ENCODE peak calls at places on chromosomes 1 and 21, in nine cellular contexts. T, Y, X, U, N, G, S, J and C are unnamed samples.

GRCh38 chr1:83905315-83905907 is 93.5 kb downstream of the TTLL7 start:
- DNase-seq in T (no peak), Y (no peak), U (no peak), X (no peak), S (no peak), G (no peak), N (no peak), J (peak; percentile 22), C (no peak)

GRCh38 chr1:221392453-221392852 is 349.4 kb downstream of the DUSP10 start:
- DNase-seq in S (peak; percentile 44), G (no peak), J (peak; percentile 86), Y (no peak), N (no peak), T (peak; percentile 38), X (no peak), U (peak; percentile 69), C (no peak)

GRCh38 chr1:151989131-151989868 is 4.4 kb downstream of the S100A10 start:
- DNase-seq in T (peak; percentile 82), S (peak; percentile 90), X (peak; percentile 56), G (peak; percentile 65), J (peak; percentile 83), Y (no peak), N (peak; percentile 80), U (peak; percentile 78), C (no peak)

GRCh38 chr1:162011337-162012012 is 12.2 kb downstream of the OLFML2B start:
- DNase-seq in N (peak; percentile 64), J (no peak), X (no peak), U (no peak), G (no peak), Y (no peak), T (peak; percentile 59), S (no peak), C (no peak)

GRCh38 chr1:90835661-90836344 is 118.7 kb upstream of the BARHL2 start:
- DNase-seq in N (no peak), S (no peak), U (peak; percentile 60), J (no peak), X (no peak), T (no peak), Y (no peak), G (no peak), C (no peak)

GRCh38 chr1:237799762-237800474 is 90.8 kb downstream of the ZP4 start:
- DNase-seq in X (peak; percentile 22), N (no peak), J (peak; percentile 4), T (no peak), Y (no peak), U (no peak), S (peak; percentile 39), G (no peak), C (peak; percentile 10)

GRCh38 chr1:236952279-236953003 is 51.8 kb downstream of the MT1HL1 start:
- DNase-seq in X (no peak), N (no peak), U (no peak), J (no peak), G (no peak), S (no peak), T (no peak), Y (no peak), C (no peak)

GRCh38 chr1:47161298-47162040 is 24.2 kb downstream of the CYP4A22 start:
- DNase-seq in G (no peak), J (no peak), S (no peak), N (no peak), U (no peak), T (no peak), X (no peak), Y (no peak), C (no peak)

GRCh38 chr1:2801046-2801445 is 447 bp downstream of the TTC34 start:
- DNase-seq in U (peak; percentile 27), X (no peak), S (no peak), N (no peak), T (no peak), G (peak; percentile 24), J (no peak), Y (no peak), C (no peak)

GRCh38 chr1:87156124-87156523 is 172.6 kb upstream of the LMO4 start:
- DNase-seq in X (no peak), Y (no peak), U (no peak), S (no peak), J (no peak), N (no peak), T (no peak), G (no peak), C (no peak)
- H3K27ac ChIP-seq in X (no peak overlapping the region), Y (no peak overlapping the region), U (no peak overlapping the region), S (no peak overlapping the region), J (no peak overlapping the region), N (no peak overlapping the region), T (no peak overlapping the region), G (no peak overlapping the region), C (no peak overlapping the region)

GRCh38 chr1:106677721-106678120 is 378.8 kb upstream of the PRMT6 start:
- DNase-seq in N (no peak), J (no peak), T (no peak), Y (no peak), S (no peak), X (no peak), G (no peak), U (no peak), C (no peak)

GRCh38 chr1:106678661-106679060 is 377.8 kb upstream of the PRMT6 start:
- DNase-seq in U (no peak), J (no peak), N (no peak), Y (no peak), T (no peak), X (no peak), G (no peak), S (no peak), C (no peak)

GRCh38 chr1:106677181-106677580 is 379.3 kb upstream of the PRMT6 start:
- DNase-seq in Y (no peak), J (no peak), X (no peak), G (no peak), S (no peak), U (no peak), N (no peak), T (no peak), C (no peak)

GRCh38 chr1:106675558-106675957 is 380.9 kb upstream of the PRMT6 start:
- DNase-seq in U (no peak), J (no peak), T (no peak), G (no peak), X (no peak), N (no peak), S (no peak), Y (no peak), C (no peak)

DNA sequence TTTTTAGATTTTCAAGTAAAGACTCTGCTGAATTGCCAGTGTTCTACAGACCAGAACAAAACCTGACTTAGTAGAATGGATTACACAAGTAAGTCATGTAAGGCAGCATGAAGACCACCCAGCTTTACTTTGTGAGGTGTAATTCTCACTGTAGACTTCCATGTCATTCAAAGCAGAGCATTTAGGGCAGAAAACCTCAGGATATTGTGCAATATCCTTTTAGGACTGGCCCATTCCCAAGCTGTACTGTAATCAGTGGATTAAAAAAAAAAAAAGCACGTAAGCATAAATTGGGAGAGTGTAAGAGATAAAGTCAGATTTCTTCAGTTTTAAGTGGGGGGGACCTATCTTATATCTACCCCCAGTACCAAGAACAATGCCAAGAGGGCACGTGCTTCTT is 380.5 kb upstream of the PRMT6 start:
- DNase-seq in S (no peak), Y (no peak), T (no peak), X (no peak), J (no peak), N (no peak), G (no peak), U (no peak), C (no peak)
- H3K9me3 ChIP-seq in S (no peaks in the 10 kb centered on the region), Y (no peaks in the 10 kb centered on the region), T (no peaks in the 10 kb centered on the region), X (no peaks in the 10 kb centered on the region), J (peaks cover 1% of the 10 kb centered on the region), N (no peaks in the 10 kb centered on the region), G (no peaks in the 10 kb centered on the region), U (no peaks in the 10 kb centered on the region), C (no peaks in the 10 kb centered on the region)

GRCh38 chr1:228373681-228374571 is 32.7 kb downstream of the TRIM11 start:
- DNase-seq in G (no peak), S (no peak), T (no peak), X (no peak), U (peak; percentile 64), Y (no peak), J (no peak), N (peak; percentile 45), C (no peak)
- H3K27ac ChIP-seq in G (no peak overlapping the region), S (no peak overlapping the region), T (no peak overlapping the region), X (no peak overlapping the region), U (peak overlapping the region; percentile 77), Y (no peak overlapping the region), J (peak overlapping the region; percentile 45), N (peak overlapping the region; percentile 24), C (no peak overlapping the region)

GRCh38 chr1:173469656-173470055 is 7.5 kb upstream of the PRDX6 start:
- DNase-seq in N (no peak), J (no peak), G (no peak), Y (no peak), U (no peak), S (no peak), T (no peak), X (no peak), C (no peak)
- H3K9me3 ChIP-seq in N (peaks cover 5% of the 10 kb centered on the region), J (peaks cover 5% of the 10 kb centered on the region), G (peaks cover 5% of the 10 kb centered on the region), Y (peaks cover 7% of the 10 kb centered on the region), U (no peaks in the 10 kb centered on the region), S (peaks cover 6% of the 10 kb centered on the region), T (peaks cover 4% of the 10 kb centered on the region), X (peaks cover 4% of the 10 kb centered on the region), C (no peaks in the 10 kb centered on the region)

DNA sequence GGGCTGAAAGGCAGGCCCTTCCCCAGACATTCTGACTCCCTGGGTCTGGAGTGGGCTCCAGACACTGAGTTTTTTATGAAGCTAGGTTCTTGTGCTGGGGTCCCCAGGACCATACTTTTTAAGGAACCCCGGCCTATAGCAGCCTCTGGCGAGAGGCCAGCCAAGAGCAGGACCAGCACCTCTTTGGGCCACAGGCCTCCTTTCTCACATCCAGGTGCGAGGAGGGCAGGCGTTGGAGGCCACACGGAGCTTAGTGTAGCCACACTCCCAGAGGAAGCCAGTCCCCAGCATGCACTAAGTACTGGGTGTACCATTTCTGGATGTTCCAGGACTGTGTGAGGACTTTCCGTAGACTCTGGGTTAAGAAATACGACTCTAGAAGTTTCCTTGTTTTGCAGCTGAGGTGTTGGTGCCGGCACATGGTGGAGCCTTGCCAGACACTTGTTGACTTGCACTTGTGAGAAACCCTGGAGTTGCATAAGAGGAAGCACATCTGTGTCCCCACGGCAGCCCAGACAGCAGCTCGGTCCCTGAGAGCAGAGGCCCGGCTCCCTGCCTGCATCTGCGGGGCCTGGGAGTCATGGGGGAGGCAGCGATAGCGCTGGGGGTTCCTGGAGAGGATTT is 122.2 kb upstream of the VAMP3 start:
- DNase-seq in Y (no peak), T (peak; percentile 90), N (peak; percentile 87), U (peak; percentile 90), S (no peak), X (no peak), J (peak; percentile 23), G (no peak), C (no peak)
- H3K27ac ChIP-seq in Y (no peak overlapping the region), T (peak overlapping the region; percentile 76), N (peak overlapping the region; percentile 77), U (no peak overlapping the region), S (no peak overlapping the region), X (no peak overlapping the region), J (no peak overlapping the region), G (no peak overlapping the region), C (no peak overlapping the region)

DNA sequence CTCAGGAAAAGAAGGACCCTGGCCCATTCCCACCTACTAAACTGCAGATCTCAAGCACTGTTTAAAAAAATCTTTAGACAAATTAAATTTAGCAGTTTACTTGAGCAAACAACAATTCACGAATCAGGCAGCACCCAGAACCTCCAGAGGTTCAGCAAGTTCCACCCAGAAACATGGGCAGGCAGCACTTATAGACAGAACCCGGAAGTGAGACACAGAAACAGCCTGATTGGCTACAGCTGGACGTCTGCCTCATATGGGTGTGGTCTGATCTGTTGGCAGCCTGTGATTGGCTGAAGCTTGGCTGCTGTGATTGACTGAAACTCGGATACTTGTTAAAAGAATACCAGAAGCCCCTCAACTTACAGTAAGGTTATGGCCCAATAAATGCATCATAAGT is 34.7 kb upstream of the COL6A2 start:
- DNase-seq in X (no peak), U (peak; percentile 10), N (no peak), G (no peak), J (no peak), T (no peak), Y (no peak), S (no peak), C (no peak)
- H3K9me3 ChIP-seq in X (no peaks in the 10 kb centered on the region), U (no peaks in the 10 kb centered on the region), N (peaks cover 7% of the 10 kb centered on the region), G (no peaks in the 10 kb centered on the region), J (peaks cover 6% of the 10 kb centered on the region), T (peaks cover 17% of the 10 kb centered on the region), Y (no peaks in the 10 kb centered on the region), S (peaks cover 14% of the 10 kb centered on the region), C (peaks cover 3% of the 10 kb centered on the region)